ENCODE peak calls at places on chromosomes 2 and 18, in nine cellular contexts. S is MM.1S, A is fibroblast of lung, M is ovary, N is colonic mucosa, I is transverse colon, G is OCI-LY7, K is nephron progenitor cell, T is AG04449. R is an unnamed sample.

GRCh38 chr2:236565879-236566402 is 3.7 kb upstream of the ACKR3 start:
- DNase-seq in S (no peak), G (peak), I (no peak), K (no peak), A (no peak), M (no peak), N (no peak), T (no peak), R (no peak)

GRCh38 chr2:69811591-69811990 is 17.9 kb upstream of the GMCL1 start:
- DNase-seq in M (no peak), N (no peak), A (no peak), S (no peak), G (no peak), T (no peak), K (no peak), I (no peak), R (no peak)

GRCh38 chr2:38491436-38491835 is 111.3 kb downstream of the HNRNPLL start:
- DNase-seq in S (no peak), T (no peak), G (no peak), M (no peak), N (no peak), I (no peak), K (no peak), A (no peak), R (no peak)

GRCh38 chr18:56873441-56874140 is 222.4 kb downstream of the WDR7 start:
- DNase-seq in N (no peak), K (peak), S (peak), I (no peak), A (peak), T (no peak), G (peak), M (no peak), R (no peak)

GRCh38 chr2:194725169-194725568 is 931.9 kb upstream of the SLC39A10 start:
- DNase-seq in S (no peak), A (no peak), M (no peak), T (no peak), K (no peak), I (no peak), N (no peak), G (no peak), R (no peak)

GRCh38 chr2:143161982-143162837 is 33.0 kb downstream of the ARHGAP15 start:
- DNase-seq in S (peak), G (peak), I (peak), A (peak), N (peak), K (peak), T (no peak), M (peak), R (peak)

GRCh38 chr18:58243401-58243800 is 199.4 kb downstream of the NEDD4L start:
- DNase-seq in A (no peak), S (no peak), G (no peak), I (no peak), T (no peak), K (no peak), M (no peak), N (no peak), R (no peak)

GRCh38 chr2:69222984-69223658 is 163.9 kb downstream of the GFPT1 start:
- DNase-seq in I (peak), G (no peak), T (no peak), S (no peak), N (peak), M (peak), K (no peak), A (peak), R (no peak)

GRCh38 chr18:11955299-11956029 is 25.8 kb upstream of the IMPA2 start:
- DNase-seq in G (no peak), A (peak), K (no peak), T (no peak), N (no peak), M (no peak), I (peak), S (no peak), R (no peak)

GRCh38 chr18:77178559-77178958 is 46.0 kb upstream of the MBP start:
- DNase-seq in A (peak), G (no peak), T (no peak), S (no peak), I (no peak), N (no peak), K (no peak), M (no peak), R (no peak)

GRCh38 chr2:207143474-207144190 is 22.1 kb downstream of the KLF7 start:
- DNase-seq in I (peak), S (peak), M (peak), A (peak), N (peak), G (no peak), T (no peak), K (peak), R (no peak)

GRCh38 chr2:32464441-32464840 is 107.6 kb downstream of the BIRC6 start:
- DNase-seq in K (no peak), N (no peak), M (no peak), S (no peak), T (no peak), A (peak), I (no peak), G (no peak), R (no peak)

GRCh38 chr2:216692636-216693413 is 2.5 kb downstream of the IGFBP5 start:
- DNase-seq in A (peak), S (peak), I (peak), G (no peak), T (no peak), M (peak), N (peak), K (peak), R (peak)

GRCh38 chr2:165778653-165779451 is 15.2 kb downstream of the GALNT3 start:
- DNase-seq in I (no peak), T (no peak), A (no peak), N (no peak), K (no peak), G (peak), S (peak), M (no peak), R (no peak)

GRCh38 chr2:37625781-37626548 is 45.5 kb downstream of the CDC42EP3 start:
- DNase-seq in G (peak), T (no peak), I (peak), M (no peak), N (no peak), A (peak), K (no peak), S (peak), R (no peak)

GRCh38 chr2:61905372-61906186 is at the start of gene COMMD1:
- DNase-seq in M (peak), N (peak), G (peak), K (peak), S (peak), T (no peak), I (peak), A (peak), R (no peak)

GRCh38 chr2:202831241-202831997 is 40.1 kb downstream of the ICA1L start:
- DNase-seq in G (peak), T (no peak), M (peak), A (peak), I (peak), S (peak), N (peak), K (peak), R (no peak)

DNA sequence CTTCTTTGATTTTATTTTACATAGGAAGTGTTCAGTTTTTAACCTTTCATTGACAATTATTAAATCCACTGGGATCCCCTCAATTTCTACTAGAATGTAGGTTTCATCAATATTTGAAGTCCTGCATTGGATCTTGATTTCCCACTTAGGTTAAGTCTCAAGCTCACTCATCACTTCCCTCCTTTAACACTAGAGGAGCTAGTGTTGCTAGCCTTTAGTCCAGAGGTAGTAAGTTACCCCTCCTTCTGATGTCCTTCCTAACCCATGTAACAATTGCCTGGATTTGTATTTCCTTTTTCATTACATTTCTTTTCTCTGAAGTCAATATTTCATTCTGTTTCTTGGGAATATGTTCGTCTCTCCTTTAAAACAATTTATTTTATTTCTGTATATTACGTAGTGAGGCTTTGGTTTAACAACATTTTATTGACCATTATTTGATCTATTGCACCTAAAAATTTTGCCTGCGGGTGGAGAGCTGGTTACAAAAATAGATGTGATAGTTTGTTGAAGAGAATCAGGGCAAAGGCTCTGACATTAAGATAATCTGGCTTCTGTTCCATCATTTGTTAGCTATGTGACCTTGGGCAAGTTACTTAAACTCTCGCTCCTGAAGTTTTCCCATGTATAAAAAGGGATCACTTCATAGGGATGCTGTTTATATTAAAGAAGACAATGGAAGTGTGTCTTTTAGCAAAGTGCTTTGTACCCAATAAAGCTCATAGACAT is 833.0 kb downstream of the SLC4A3 start:
- DNase-seq in S (no peak), K (no peak), N (no peak), M (no peak), A (no peak), I (no peak), G (peak), T (no peak), R (no peak)
- TF ChIP-seq CTCF in S (no peak), K (peak), N (no peak), M (no peak), A (peak), I (no peak), G (peak), T (no peak), R (no peak)

GRCh38 chr18:60100805-60101204 is 201.0 kb downstream of the PMAIP1 start:
- DNase-seq in M (no peak), S (no peak), G (no peak), A (no peak), T (no peak), N (no peak), I (no peak), K (no peak), R (no peak)

GRCh38 chr18:60096428-60096827 is 196.6 kb downstream of the PMAIP1 start:
- DNase-seq in T (no peak), G (no peak), I (no peak), N (no peak), M (no peak), S (no peak), K (no peak), A (no peak), R (no peak)

GRCh38 chr18:60099709-60100108 is 199.9 kb downstream of the PMAIP1 start:
- DNase-seq in N (no peak), A (no peak), K (no peak), I (no peak), T (no peak), M (no peak), S (no peak), G (no peak), R (no peak)
- TF ChIP-seq CTCF in N (no peak), A (no peak), K (no peak), I (no peak), T (no peak), M (no peak), S (no peak), G (no peak), R (no peak)

GRCh38 chr2:180653481-180653880 is 326.9 kb upstream of the UBE2E3 start:
- DNase-seq in T (no peak), K (no peak), M (no peak), I (no peak), S (no peak), G (no peak), N (no peak), A (no peak), R (no peak)

GRCh38 chr2:180657054-180657453 is 323.4 kb upstream of the UBE2E3 start:
- DNase-seq in N (no peak), I (no peak), G (no peak), M (no peak), A (peak), T (no peak), K (no peak), S (no peak), R (no peak)

GRCh38 chr2:180656455-180656847 is 324.0 kb upstream of the UBE2E3 start:
- DNase-seq in I (no peak), G (no peak), K (no peak), A (peak), S (no peak), T (no peak), M (no peak), N (no peak), R (no peak)

GRCh38 chr2:180655393-180655792 is 325.0 kb upstream of the UBE2E3 start:
- DNase-seq in M (no peak), G (no peak), A (peak), K (no peak), I (no peak), S (no peak), T (no peak), N (no peak), R (no peak)

GRCh38 chr2:180655842-180656454 is 324.5 kb upstream of the UBE2E3 start:
- DNase-seq in K (no peak), N (no peak), S (no peak), A (no peak), M (no peak), T (no peak), I (no peak), G (no peak), R (no peak)
- TF ChIP-seq CTCF in K (peak), N (no peak), S (no peak), A (peak), M (no peak), T (no peak), I (no peak), G (no peak), R (no peak)

GRCh38 chr2:226622484-226622883 is 177.1 kb downstream of the IRS1 start:
- DNase-seq in S (no peak), M (no peak), A (no peak), G (no peak), K (no peak), N (no peak), T (no peak), I (no peak), R (no peak)
- TF ChIP-seq CTCF in S (no peak), M (no peak), A (no peak), G (no peak), K (no peak), N (no peak), T (no peak), I (no peak), R (no peak)

GRCh38 chr18:24443870-24444269 is 16.6 kb upstream of the HRH4 start:
- DNase-seq in T (no peak), M (no peak), K (no peak), I (no peak), N (no peak), G (no peak), S (peak), A (no peak), R (no peak)

GRCh38 chr18:24446453-24446852 is 14.0 kb upstream of the HRH4 start:
- DNase-seq in I (no peak), G (no peak), T (no peak), K (no peak), A (no peak), M (no peak), N (no peak), S (peak), R (no peak)

GRCh38 chr18:24447961-24448360 is 12.5 kb upstream of the HRH4 start:
- DNase-seq in G (no peak), M (no peak), A (no peak), I (no peak), N (no peak), T (no peak), S (no peak), K (no peak), R (no peak)

GRCh38 chr18:24446953-24447537 is 13.4 kb upstream of the HRH4 start:
- DNase-seq in N (no peak), I (no peak), S (peak), T (no peak), K (no peak), A (no peak), G (peak), M (no peak), R (no peak)
- TF ChIP-seq CTCF in N (peak), I (peak), S (peak), T (peak), K (no peak), A (peak), G (peak), M (no peak), R (no peak)

GRCh38 chr2:222860740-222861410 is at the start of gene ACSL3:
- DNase-seq in A (peak), I (peak), G (peak), K (peak), S (peak), N (peak), M (peak), T (no peak), R (peak)
- TF ChIP-seq CTCF in A (no peak), I (peak), G (peak), K (no peak), S (no peak), N (no peak), M (peak), T (no peak), R (no peak)

GRCh38 chr2:72103161-72103560 is 44.5 kb downstream of the CYP26B1 start:
- DNase-seq in M (no peak), I (no peak), N (peak), K (no peak), G (no peak), T (no peak), A (no peak), S (no peak), R (no peak)
- TF ChIP-seq CTCF in M (no peak), I (no peak), N (no peak), K (no peak), G (no peak), T (no peak), A (no peak), S (no peak), R (no peak)

GRCh38 chr2:171923206-171923605 is 945 bp downstream of the HAT1 start:
- DNase-seq in G (peak), T (no peak), I (no peak), A (peak), M (peak), K (no peak), S (no peak), N (peak), R (no peak)
- TF ChIP-seq CTCF in G (no peak), T (no peak), I (no peak), A (no peak), M (no peak), K (no peak), S (no peak), N (no peak), R (no peak)

GRCh38 chr2:220670461-220670979 is 901.6 kb downstream of the EPHA4 start:
- DNase-seq in T (no peak), M (no peak), G (no peak), I (peak), N (peak), K (no peak), A (no peak), S (no peak), R (no peak)

GRCh38 chr2:220669324-220669723 is 902.8 kb downstream of the EPHA4 start:
- DNase-seq in S (no peak), G (no peak), N (no peak), A (no peak), K (no peak), I (no peak), M (no peak), T (no peak), R (no peak)

GRCh38 chr2:220676695-220677094 is 895.4 kb downstream of the EPHA4 start:
- DNase-seq in M (no peak), S (no peak), I (no peak), T (no peak), A (no peak), K (no peak), G (no peak), N (no peak), R (no peak)

GRCh38 chr2:220673475-220673874 is 898.6 kb downstream of the EPHA4 start:
- DNase-seq in I (no peak), S (no peak), A (no peak), T (no peak), M (no peak), N (no peak), K (no peak), G (no peak), R (no peak)

GRCh38 chr2:220674033-220674432 is 898.1 kb downstream of the EPHA4 start:
- DNase-seq in G (no peak), K (no peak), S (no peak), I (no peak), T (no peak), N (no peak), A (no peak), M (no peak), R (no peak)
- TF ChIP-seq CTCF in G (no peak), K (no peak), S (no peak), I (no peak), T (no peak), N (no peak), A (no peak), M (no peak), R (no peak)

R was measured in AG09319.